ENCODE peak calls at places on chromosomes 16 and 17, in six cellular contexts. One of them, this sample, is unnamed.

GRCh38 chr17:2084129-2084765 is 29.3 kb downstream of the HIC1 start:
- DNase-seq in amniotic stem cell: no peak
- DNase-seq in T follicular helper cell: no peak
- DNase-seq in cerebellum: no peak
- DNase-seq in astrocyte of the cerebellum: no peak
- DNase-seq in HFFc6: peak
- DNase-seq in this sample: no peak

GRCh38 chr17:63181856-63182255 is 215.8 kb downstream of the TANC2 start:
- DNase-seq in amniotic stem cell: no peak
- DNase-seq in cerebellum: no peak
- DNase-seq in T follicular helper cell: no peak
- DNase-seq in HFFc6: no peak
- DNase-seq in astrocyte of the cerebellum: no peak
- DNase-seq in this sample: no peak

GRCh38 chr17:65346166-65346565 is 209.0 kb downstream of the RGS9 start:
- DNase-seq in HFFc6: no peak
- DNase-seq in T follicular helper cell: no peak
- DNase-seq in astrocyte of the cerebellum: no peak
- DNase-seq in cerebellum: no peak
- DNase-seq in amniotic stem cell: no peak
- DNase-seq in this sample: no peak

GRCh38 chr17:601462-602303 is 113.0 kb downstream of the VPS53 start:
- DNase-seq in T follicular helper cell: no peak
- DNase-seq in astrocyte of the cerebellum: no peak
- DNase-seq in HFFc6: no peak
- DNase-seq in cerebellum: peak
- DNase-seq in amniotic stem cell: no peak
- DNase-seq in this sample: no peak

GRCh38 chr17:49880291-49881053 is 32.6 kb upstream of the TAC4 start:
- DNase-seq in amniotic stem cell: peak
- DNase-seq in HFFc6: peak
- DNase-seq in cerebellum: peak
- DNase-seq in astrocyte of the cerebellum: peak
- DNase-seq in T follicular helper cell: peak
- DNase-seq in this sample: no peak

GRCh38 chr17:61639818-61640217 is 48.8 kb upstream of the NACA2 start:
- DNase-seq in astrocyte of the cerebellum: no peak
- DNase-seq in HFFc6: no peak
- DNase-seq in T follicular helper cell: no peak
- DNase-seq in amniotic stem cell: no peak
- DNase-seq in cerebellum: no peak
- DNase-seq in this sample: no peak

GRCh38 chr17:76417499-76418143 is 33.2 kb downstream of the SPHK1 start:
- DNase-seq in amniotic stem cell: no peak
- DNase-seq in cerebellum: no peak
- DNase-seq in HFFc6: no peak
- DNase-seq in T follicular helper cell: no peak
- DNase-seq in astrocyte of the cerebellum: no peak
- DNase-seq in this sample: no peak

GRCh38 chr16:68737046-68737729 is at the start of gene CDH1:
- DNase-seq in astrocyte of the cerebellum: no peak
- DNase-seq in T follicular helper cell: no peak
- DNase-seq in amniotic stem cell: no peak
- DNase-seq in cerebellum: no peak
- DNase-seq in HFFc6: no peak
- DNase-seq in this sample: no peak

GRCh38 chr17:19448341-19449268 is 37.6 kb downstream of the RNF112 start:
- DNase-seq in T follicular helper cell: no peak
- DNase-seq in astrocyte of the cerebellum: peak
- DNase-seq in HFFc6: peak
- DNase-seq in cerebellum: no peak
- DNase-seq in amniotic stem cell: peak
- DNase-seq in this sample: peak

GRCh38 chr17:72614476-72614870 is 478.0 kb downstream of the SLC39A11 start:
- DNase-seq in amniotic stem cell: no peak
- DNase-seq in cerebellum: no peak
- DNase-seq in HFFc6: no peak
- DNase-seq in T follicular helper cell: no peak
- DNase-seq in astrocyte of the cerebellum: no peak
- DNase-seq in this sample: no peak

GRCh38 chr16:68719993-68720489 is 17.1 kb upstream of the CDH1 start:
- DNase-seq in T follicular helper cell: no peak
- DNase-seq in cerebellum: no peak
- DNase-seq in astrocyte of the cerebellum: no peak
- DNase-seq in HFFc6: no peak
- DNase-seq in amniotic stem cell: no peak
- DNase-seq in this sample: no peak

GRCh38 chr16:10675221-10675620 is 19.5 kb downstream of the TEKT5 start:
- DNase-seq in HFFc6: no peak
- DNase-seq in astrocyte of the cerebellum: no peak
- DNase-seq in cerebellum: no peak
- DNase-seq in T follicular helper cell: no peak
- DNase-seq in amniotic stem cell: no peak
- DNase-seq in this sample: no peak

GRCh38 chr16:86430814-86431213 is 79.5 kb upstream of the FOXF1 start:
- DNase-seq in astrocyte of the cerebellum: no peak
- DNase-seq in amniotic stem cell: no peak
- DNase-seq in cerebellum: no peak
- DNase-seq in HFFc6: no peak
- DNase-seq in T follicular helper cell: no peak
- DNase-seq in this sample: no peak

GRCh38 chr17:27446569-27447301 is 9.5 kb upstream of the KSR1 start:
- DNase-seq in HFFc6: peak
- DNase-seq in T follicular helper cell: no peak
- DNase-seq in amniotic stem cell: peak
- DNase-seq in cerebellum: no peak
- DNase-seq in astrocyte of the cerebellum: peak
- DNase-seq in this sample: peak

GRCh38 chr17:80992948-80993624 is 1.4 kb downstream of the CHMP6 start:
- DNase-seq in HFFc6: no peak
- DNase-seq in cerebellum: no peak
- DNase-seq in T follicular helper cell: no peak
- DNase-seq in astrocyte of the cerebellum: no peak
- DNase-seq in amniotic stem cell: no peak
- DNase-seq in this sample: no peak

GRCh38 chr16:83420206-83420760 is 387.5 kb upstream of the HSBP1 start:
- DNase-seq in T follicular helper cell: no peak
- DNase-seq in cerebellum: no peak
- DNase-seq in astrocyte of the cerebellum: peak
- DNase-seq in HFFc6: peak
- DNase-seq in amniotic stem cell: peak
- DNase-seq in this sample: no peak

GRCh38 chr16:57892447-57893096 is 78.4 kb downstream of the CNGB1 start:
- DNase-seq in T follicular helper cell: no peak
- DNase-seq in amniotic stem cell: no peak
- DNase-seq in HFFc6: no peak
- DNase-seq in astrocyte of the cerebellum: no peak
- DNase-seq in cerebellum: no peak
- DNase-seq in this sample: no peak

GRCh38 chr17:11589706-11590105 is 8.6 kb upstream of the DNAH9 start:
- DNase-seq in amniotic stem cell: no peak
- DNase-seq in T follicular helper cell: no peak
- DNase-seq in astrocyte of the cerebellum: no peak
- DNase-seq in cerebellum: no peak
- DNase-seq in HFFc6: no peak
- DNase-seq in this sample: no peak

GRCh38 chr17:49764559-49765180 is 739 bp upstream of the FAM117A start:
- DNase-seq in cerebellum: no peak
- DNase-seq in amniotic stem cell: no peak
- DNase-seq in astrocyte of the cerebellum: no peak
- DNase-seq in HFFc6: no peak
- DNase-seq in T follicular helper cell: no peak
- DNase-seq in this sample: no peak